ENCODE peak calls at places on chromosomes 12 and 14, in four cellular contexts. K is endothelial cell of umbilical vein, I is hepatocyte, X is DND-41. P is an unnamed sample.

GRCh38 chr12:11228268-11228879 is 41.1 kb downstream of the PRB3 start:
- DNase-seq in X (peak), I (peak), K (peak), P (peak)

GRCh38 chr12:131066207-131066885 is 112.6 kb downstream of the ADGRD1 start:
- DNase-seq in X (no peak), K (no peak), I (no peak), P (no peak)

GRCh38 chr14:59679872-59680271 is 103.3 kb upstream of the CCDC175 start:
- DNase-seq in K (no peak), I (peak), X (no peak), P (no peak)

GRCh38 chr14:52692248-52692962 is 3.0 kb downstream of the ERO1A start:
- DNase-seq in X (peak), I (no peak), K (no peak), P (no peak)

GRCh38 chr14:43786066-43786762 is 720.9 kb downstream of the FSCB start:
- DNase-seq in X (no peak), K (no peak), I (no peak), P (no peak)

GRCh38 chr12:82817368-82817767 is 130.7 kb downstream of the TMTC2 start:
- DNase-seq in K (peak), I (no peak), X (no peak), P (no peak)

GRCh38 chr14:92549096-92549852 is 35.7 kb downstream of the RIN3 start:
- DNase-seq in I (no peak), X (no peak), K (no peak), P (no peak)

GRCh38 chr12:25960176-25960575 is 1.7 kb downstream of the RASSF8 start:
- DNase-seq in K (peak), X (no peak), I (peak), P (no peak)

GRCh38 chr14:63677891-63678379 is 36.3 kb upstream of the WDR89 start:
- DNase-seq in X (no peak), I (peak), K (peak), P (peak)

GRCh38 chr12:75561921-75562320 is 50.5 kb upstream of the KRR1 start:
- DNase-seq in K (no peak), X (peak), I (no peak), P (no peak)

GRCh38 chr14:105422695-105423487 is 3.3 kb downstream of the MTA1 start:
- DNase-seq in I (no peak), X (no peak), K (no peak), P (no peak)

GRCh38 chr14:35374273-35374681 is 30.3 kb downstream of the NFKBIA start:
- DNase-seq in K (peak), I (peak), X (no peak), P (peak)

GRCh38 chr12:66678640-66679268 is at the start of gene GRIP1:
- DNase-seq in K (no peak), X (no peak), I (no peak), P (no peak)

GRCh38 chr12:92759634-92760268 is 57.0 kb downstream of the PLEKHG7 start:
- DNase-seq in I (peak), K (peak), X (no peak), P (peak)

GRCh38 chr12:77231548-77231947 is 166.2 kb upstream of the E2F7 start:
- DNase-seq in X (no peak), I (peak), K (peak), P (peak)

GRCh38 chr14:26255213-26255612 is 342.6 kb downstream of the NOVA1 start:
- DNase-seq in K (peak), I (peak), X (no peak), P (no peak)

GRCh38 chr14:64266206-64266605 is 28.0 kb downstream of the ESR2 start:
- DNase-seq in K (peak), I (no peak), X (peak), P (no peak)

GRCh38 chr14:100610511-100611217 is 23.4 kb upstream of the BEGAIN start:
- DNase-seq in X (no peak), I (no peak), K (no peak), P (no peak)

GRCh38 chr14:76346391-76347160 is 29.4 kb upstream of the ESRRB start:
- DNase-seq in K (no peak), X (no peak), I (no peak), P (no peak)

GRCh38 chr12:124579921-124580517 is 12.6 kb upstream of the NCOR2 start:
- DNase-seq in K (no peak), I (no peak), X (no peak), P (no peak)

GRCh38 chr12:78088391-78088832 is 257.7 kb downstream of the NAV3 start:
- DNase-seq in X (no peak), K (peak), I (no peak), P (no peak)

GRCh38 chr12:47770086-47770726 is 2.8 kb upstream of the SLC48A1 start:
- DNase-seq in X (no peak), I (peak), K (no peak), P (no peak)

GRCh38 chr12:68521848-68522502 is 88.7 kb upstream of the RAP1B start:
- DNase-seq in I (no peak), X (no peak), K (no peak), P (no peak)

GRCh38 chr12:7130791-7131501 is 775 bp downstream of the CLSTN3 start:
- DNase-seq in K (peak), I (peak), X (no peak), P (peak)

GRCh38 chr14:101475468-101476257 is 85.6 kb upstream of the DIO3 start:
- DNase-seq in I (peak), K (no peak), X (no peak), P (peak)

GRCh38 chr14:30440986-30441385 is 118.0 kb upstream of the G2E3 start:
- DNase-seq in X (no peak), K (no peak), I (no peak), P (no peak)

DNA sequence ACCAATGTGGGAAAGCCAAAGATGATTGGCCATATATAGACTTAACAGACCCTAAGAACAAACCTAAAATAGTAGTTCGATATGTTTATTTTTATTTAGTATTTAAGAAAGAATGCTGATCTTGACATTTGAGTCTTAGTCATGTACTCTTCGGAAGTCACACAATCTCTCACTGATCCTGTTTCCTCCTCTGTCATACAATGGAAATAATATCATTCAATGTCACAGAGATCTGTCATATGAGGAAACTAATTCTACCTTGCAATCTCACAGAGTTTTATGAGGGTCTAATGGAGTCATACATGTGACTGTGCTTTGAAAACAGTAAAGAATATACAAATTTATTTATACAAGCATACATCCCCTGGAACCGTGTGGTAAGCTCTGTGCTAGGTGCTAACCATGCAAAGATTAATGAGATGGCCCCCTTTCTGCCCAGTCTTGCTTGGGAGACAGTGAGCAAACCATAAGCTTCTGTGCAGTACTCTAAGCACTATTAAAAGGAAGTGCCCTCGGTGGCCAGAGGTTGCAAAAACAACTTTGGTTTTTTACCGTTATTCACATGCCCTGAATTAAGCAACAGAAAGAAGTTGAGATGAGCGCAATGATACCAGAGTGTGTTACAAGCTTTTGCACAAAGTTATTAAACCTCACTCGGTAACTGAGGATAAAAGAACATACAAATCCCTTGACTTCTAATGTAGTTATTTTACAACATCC is 1.7 kb upstream of the LIN7A start:
- DNase-seq in X (no peak), K (peak), I (no peak), P (no peak)
- H2AFZ ChIP-seq in X (no peak), K (no peak), I (no peak), P (no peak)

GRCh38 chr12:113310489-113310888 is 24.4 kb downstream of the SLC8B1 start:
- DNase-seq in X (peak), K (no peak), I (no peak), P (no peak)
- TF ChIP-seq CTCF in X (peak), K (no peak), I (no peak), P (peak)

GRCh38 chr12:113061061-113061694 is 4.6 kb downstream of the DTX1 start:
- DNase-seq in K (no peak), I (no peak), X (peak), P (no peak)

GRCh38 chr12:113058553-113058952 is 2.0 kb downstream of the DTX1 start:
- DNase-seq in X (no peak), I (no peak), K (no peak), P (no peak)

GRCh38 chr12:113062502-113063395 is 6.2 kb downstream of the DTX1 start:
- DNase-seq in I (no peak), K (no peak), X (peak), P (no peak)

GRCh38 chr12:113059071-113059595 is 2.6 kb downstream of the DTX1 start:
- DNase-seq in X (peak), I (no peak), K (no peak), P (no peak)

DNA sequence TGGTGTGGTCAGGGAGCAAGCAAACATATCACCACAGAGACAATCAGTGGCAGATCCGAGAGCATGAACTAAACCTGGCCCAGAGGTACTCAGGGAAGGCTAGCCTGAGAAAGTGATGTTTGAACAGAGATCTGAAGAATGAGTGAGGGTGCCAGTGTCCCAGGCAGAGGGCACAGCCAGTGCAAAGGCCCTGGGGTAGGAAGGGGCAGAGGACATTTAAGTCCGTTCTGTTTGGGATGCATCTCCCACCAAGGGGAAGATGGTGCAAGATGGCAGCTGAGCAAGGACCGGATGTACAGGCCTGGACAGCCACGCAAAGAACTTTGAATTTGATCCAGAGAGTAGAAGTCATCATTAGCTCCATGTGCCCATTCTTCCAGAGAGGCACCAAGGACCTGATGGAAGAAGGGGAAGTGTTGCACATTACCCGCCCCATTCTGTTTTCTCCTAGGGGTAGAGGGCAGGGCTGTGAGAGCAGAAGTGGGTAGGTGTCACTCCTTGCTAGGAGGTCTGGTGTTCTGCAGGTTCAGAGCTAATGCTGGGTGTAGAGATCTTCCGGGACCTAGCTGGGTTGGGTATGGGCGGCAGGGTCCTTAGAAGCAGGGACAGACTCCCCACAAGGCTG is 3.9 kb downstream of the DTX1 start:
- DNase-seq in X (peak), K (no peak), I (no peak), P (no peak)
- H3K4me2 ChIP-seq in X (peak), K (no peak), I (no peak), P (no peak)

GRCh38 chr12:130054803-130055202 is 107.5 kb upstream of the FZD10 start:
- DNase-seq in I (no peak), K (no peak), X (no peak), P (no peak)
- H2AFZ ChIP-seq in I (no peak), K (no peak), X (no peak), P (no peak)

DNA sequence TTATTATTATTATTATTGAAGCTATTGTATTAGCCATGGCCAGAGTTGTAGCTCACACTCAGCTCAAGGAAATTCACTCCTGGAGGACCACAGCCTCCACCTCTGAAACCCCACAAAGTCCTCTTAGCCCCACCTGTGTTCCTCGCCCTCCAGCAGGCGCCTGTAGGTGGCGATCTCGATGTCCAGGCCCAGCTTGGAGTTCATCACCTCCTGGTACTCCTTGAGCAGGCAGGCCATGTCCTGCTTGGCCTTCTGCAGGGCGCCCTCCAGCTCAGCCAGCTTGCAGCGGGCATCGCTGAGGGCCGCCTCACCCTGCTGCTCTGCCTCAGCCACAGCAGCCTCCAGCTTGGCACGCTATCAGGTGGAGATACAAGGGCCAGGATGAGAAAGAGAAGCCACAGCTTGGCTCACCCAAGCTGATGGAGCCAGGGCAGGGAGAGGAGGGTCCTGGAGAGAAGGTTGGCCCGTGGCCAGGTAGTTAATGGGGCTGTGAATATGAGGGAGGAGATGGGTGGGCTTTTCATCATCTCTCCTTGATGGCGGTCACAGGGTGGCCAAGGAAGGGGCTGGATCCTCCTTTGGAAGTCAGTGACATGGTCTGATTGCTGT is 5.1 kb downstream of the KRT85 start:
- DNase-seq in X (no peak), I (no peak), K (no peak), P (no peak)
- TF ChIP-seq CTCF in X (peak), I (no peak), K (peak), P (peak)

DNA sequence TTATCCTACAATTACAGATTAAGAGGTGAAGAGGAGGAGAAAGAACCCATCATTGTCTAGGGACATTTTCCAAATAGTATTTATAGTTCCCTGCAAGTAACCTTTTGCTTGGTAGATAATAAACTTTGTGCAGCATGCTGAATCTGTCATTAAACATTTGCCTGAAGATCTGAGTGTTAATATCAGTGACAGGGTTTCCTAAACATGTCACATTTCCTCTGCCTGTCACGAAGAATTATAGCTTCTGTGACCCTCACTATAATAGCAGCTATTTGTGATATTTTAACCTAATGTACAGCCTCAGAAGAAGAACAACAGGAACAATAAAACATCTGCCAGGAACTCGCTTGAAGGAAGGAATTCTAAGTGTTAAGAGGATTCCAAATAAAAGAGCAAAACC is 350.3 kb downstream of the GXYLT1 start:
- DNase-seq in X (no peak), I (no peak), K (peak), P (no peak)
- H3K4me2 ChIP-seq in X (no peak), I (no peak), K (peak), P (no peak)

GRCh38 chr12:119363490-119363889 is 29.0 kb downstream of the CCDC60 start:
- DNase-seq in I (no peak), K (no peak), X (no peak), P (no peak)
- H2AFZ ChIP-seq in I (no peak), K (no peak), X (no peak), P (no peak)

DNA sequence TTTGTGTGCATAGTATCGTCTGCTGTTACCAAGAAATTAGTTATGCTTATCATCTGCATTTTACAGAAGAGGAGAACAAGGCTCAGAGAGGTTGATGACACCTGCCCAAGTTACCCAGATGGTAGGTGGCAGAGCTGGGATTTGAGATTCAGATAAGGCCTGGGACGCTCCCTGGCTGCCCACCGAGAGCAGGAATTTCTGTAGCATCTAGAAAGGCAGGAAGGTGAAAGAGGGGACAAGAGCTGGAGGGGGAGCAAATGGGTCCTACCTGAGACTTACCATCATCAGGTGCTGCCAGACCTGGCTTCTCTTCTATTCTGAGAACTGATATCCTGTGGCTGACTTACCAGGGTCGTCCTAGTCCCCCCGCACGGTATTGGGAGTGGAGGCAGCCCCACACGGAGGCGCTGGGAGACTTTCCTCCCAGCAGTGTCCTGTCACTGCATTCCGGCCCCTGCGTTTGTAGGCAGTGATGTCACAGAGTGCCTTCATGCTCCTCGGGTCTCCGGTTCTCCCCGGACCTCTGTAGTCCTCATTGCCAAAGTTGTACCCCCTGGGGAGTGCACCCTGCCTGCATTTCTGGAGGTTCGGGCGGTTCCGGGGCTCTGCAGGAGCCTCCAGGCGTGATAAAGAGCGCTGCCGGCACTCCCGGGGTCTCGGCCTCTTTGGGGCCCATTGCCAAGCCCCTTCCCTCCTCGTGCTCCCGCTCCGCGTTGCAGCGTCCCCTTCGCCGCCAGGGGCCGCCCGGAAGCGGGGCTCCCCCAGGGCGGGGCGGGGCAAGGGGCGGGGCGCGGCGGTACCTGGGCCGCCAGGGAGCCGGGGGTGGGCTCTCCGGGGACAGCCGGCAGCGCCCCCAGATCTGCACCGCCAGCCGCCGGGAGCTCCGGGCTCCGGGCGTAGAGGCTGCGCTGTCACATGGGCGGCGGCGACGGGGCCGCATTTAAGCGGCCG is at the start of gene CABP1:
- DNase-seq in X (peak), K (no peak), I (peak), P (peak)
- TF ChIP-seq CTCF in X (peak), K (no peak), I (peak), P (no peak)

P was measured in PC-9.